ENCODE peak calls at places on chromosomes 13 and 19, in five cellular contexts. One of them, this sample, is unnamed.
A peak's percentile ranks its signal among the peaks of the same experiment; 100 is the strongest.

GRCh38 chr13:25901460-25902376 is 150.1 kb downstream of the SHISA2 start:
- DNase-seq in tibial nerve: no peak
- DNase-seq in HL-60: no peak
- DNase-seq in adrenal gland: no peak
- DNase-seq in choroid plexus epithelial cell: peak; percentile 96
- DNase-seq in this sample: peak; percentile 76

GRCh38 chr19:39224910-39225309 is 19.9 kb downstream of the IFNL3 start:
- DNase-seq in tibial nerve: no peak
- DNase-seq in HL-60: no peak
- DNase-seq in adrenal gland: no peak
- DNase-seq in choroid plexus epithelial cell: no peak
- DNase-seq in this sample: no peak

GRCh38 chr13:61531383-61532065 is 115.9 kb upstream of the PCDH20 start:
- DNase-seq in tibial nerve: no peak
- DNase-seq in HL-60: peak; percentile 17
- DNase-seq in adrenal gland: no peak
- DNase-seq in choroid plexus epithelial cell: no peak
- DNase-seq in this sample: no peak

GRCh38 chr19:45657520-45658163 is 10.4 kb upstream of the GIPR start:
- DNase-seq in tibial nerve: no peak
- DNase-seq in HL-60: no peak
- DNase-seq in adrenal gland: no peak
- DNase-seq in choroid plexus epithelial cell: no peak
- DNase-seq in this sample: no peak

GRCh38 chr13:112330479-112331407 is 45.4 kb upstream of the SPACA7 start:
- DNase-seq in tibial nerve: no peak
- DNase-seq in HL-60: no peak
- DNase-seq in adrenal gland: no peak
- DNase-seq in choroid plexus epithelial cell: no peak
- DNase-seq in this sample: no peak

GRCh38 chr13:78660130-78660857 is 1.3 kb upstream of the OBI1 start:
- DNase-seq in tibial nerve: no peak
- DNase-seq in HL-60: no peak
- DNase-seq in adrenal gland: peak; percentile 15
- DNase-seq in choroid plexus epithelial cell: peak; percentile 22
- DNase-seq in this sample: no peak

GRCh38 chr19:38834104-38834490 is 2.5 kb upstream of the ECH1 start:
- DNase-seq in tibial nerve: no peak
- DNase-seq in HL-60: no peak
- DNase-seq in adrenal gland: no peak
- DNase-seq in choroid plexus epithelial cell: no peak
- DNase-seq in this sample: no peak

GRCh38 chr19:47419037-47419783 is at the start of gene MEIS3:
- DNase-seq in tibial nerve: no peak
- DNase-seq in HL-60: no peak
- DNase-seq in adrenal gland: no peak
- DNase-seq in choroid plexus epithelial cell: no peak
- DNase-seq in this sample: no peak

GRCh38 chr19:47661571-47661970 is 51.7 kb upstream of the EHD2 start:
- DNase-seq in tibial nerve: no peak
- DNase-seq in HL-60: no peak
- DNase-seq in adrenal gland: no peak
- DNase-seq in choroid plexus epithelial cell: no peak
- DNase-seq in this sample: no peak

GRCh38 chr19:11137542-11138384 is 17.8 kb downstream of the SPC24 start:
- DNase-seq in tibial nerve: peak; percentile 75
- DNase-seq in HL-60: peak; percentile 41
- DNase-seq in adrenal gland: peak; percentile 87
- DNase-seq in choroid plexus epithelial cell: peak; percentile 92
- DNase-seq in this sample: peak; percentile 33

GRCh38 chr13:34156841-34157365 is 339.0 kb downstream of the RFC3 start:
- DNase-seq in tibial nerve: peak; percentile 16
- DNase-seq in HL-60: peak; percentile 20
- DNase-seq in adrenal gland: peak; percentile 91
- DNase-seq in choroid plexus epithelial cell: peak; percentile 97
- DNase-seq in this sample: no peak

GRCh38 chr19:35144600-35145436 is 1.8 kb downstream of the FXYD7 start:
- DNase-seq in tibial nerve: no peak
- DNase-seq in HL-60: no peak
- DNase-seq in adrenal gland: no peak
- DNase-seq in choroid plexus epithelial cell: no peak
- DNase-seq in this sample: no peak

GRCh38 chr13:59982631-59983382 is 180.9 kb downstream of the DIAPH3 start:
- DNase-seq in tibial nerve: no peak
- DNase-seq in HL-60: no peak
- DNase-seq in adrenal gland: no peak
- DNase-seq in choroid plexus epithelial cell: peak; percentile 53
- DNase-seq in this sample: no peak

GRCh38 chr13:95540848-95541247 is 11.7 kb upstream of the CLDN10 start:
- DNase-seq in tibial nerve: no peak
- DNase-seq in HL-60: no peak
- DNase-seq in adrenal gland: no peak
- DNase-seq in choroid plexus epithelial cell: no peak
- DNase-seq in this sample: no peak

GRCh38 chr19:41195675-41196497 is 2.9 kb downstream of the CYP2S1 start:
- DNase-seq in tibial nerve: no peak
- DNase-seq in HL-60: peak; percentile 52
- DNase-seq in adrenal gland: no peak
- DNase-seq in choroid plexus epithelial cell: peak; percentile 44
- DNase-seq in this sample: no peak

GRCh38 chr13:45339867-45340266 is 1.1 kb downstream of the TPT1 start:
- DNase-seq in tibial nerve: no peak
- DNase-seq in HL-60: no peak
- DNase-seq in adrenal gland: no peak
- DNase-seq in choroid plexus epithelial cell: no peak
- DNase-seq in this sample: no peak

DNA sequence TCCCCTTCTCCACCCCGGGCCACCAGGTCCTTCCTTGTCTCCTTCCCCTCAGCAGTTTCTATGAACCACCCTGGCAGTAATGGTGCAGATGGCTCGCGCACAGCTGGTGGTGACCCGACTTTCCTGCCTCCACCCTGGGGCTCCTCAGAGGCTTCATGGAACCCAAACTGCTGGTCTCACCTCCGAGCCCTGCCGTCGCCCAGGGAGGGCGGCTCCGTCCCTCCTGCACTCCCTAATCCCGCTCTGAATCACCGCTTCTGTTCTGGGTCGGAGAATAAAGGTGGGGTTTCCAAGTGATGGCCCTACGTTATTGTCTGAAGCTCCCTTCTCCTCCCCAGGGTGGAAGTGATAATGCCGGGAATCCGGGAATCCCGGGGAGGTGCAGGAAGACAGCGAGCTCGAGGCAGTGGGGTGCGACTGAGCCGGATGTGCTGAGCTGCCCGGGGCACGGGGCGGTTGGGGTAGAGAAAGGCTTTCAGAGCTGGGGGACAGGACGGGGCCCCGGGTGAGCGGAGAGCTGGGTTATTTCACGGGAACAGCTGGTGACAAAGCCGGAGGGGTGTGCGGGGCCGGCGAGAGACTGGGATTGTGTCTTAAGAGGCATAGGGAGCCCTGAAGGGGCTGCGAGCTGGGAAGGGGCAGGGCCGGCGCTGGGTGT is 711 bp downstream of the FUT2 start:
- DNase-seq in tibial nerve: no peak
- DNase-seq in HL-60: no peak
- DNase-seq in adrenal gland: no peak
- DNase-seq in choroid plexus epithelial cell: no peak
- DNase-seq in this sample: no peak
- H3K4me3 ChIP-seq in tibial nerve: no peak overlapping the region
- H3K4me3 ChIP-seq in HL-60: no peak overlapping the region
- H3K4me3 ChIP-seq in adrenal gland: no peak overlapping the region
- H3K4me3 ChIP-seq in choroid plexus epithelial cell: no peak overlapping the region
- H3K4me3 ChIP-seq in this sample: no peak overlapping the region

GRCh38 chr13:106565127-106565775 is 2.7 kb downstream of the ARGLU1 start:
- DNase-seq in tibial nerve: no peak
- DNase-seq in HL-60: no peak
- DNase-seq in adrenal gland: no peak
- DNase-seq in choroid plexus epithelial cell: no peak
- DNase-seq in this sample: no peak
- H3K4me3 ChIP-seq in tibial nerve: no peak overlapping the region
- H3K4me3 ChIP-seq in HL-60: peak overlapping the region; percentile 74
- H3K4me3 ChIP-seq in adrenal gland: no peak overlapping the region
- H3K4me3 ChIP-seq in choroid plexus epithelial cell: peak overlapping the region; percentile 15
- H3K4me3 ChIP-seq in this sample: peak overlapping the region; percentile 75

GRCh38 chr13:79870766-79871165 is 389.8 kb downstream of the NDFIP2 start:
- DNase-seq in tibial nerve: no peak
- DNase-seq in HL-60: no peak
- DNase-seq in adrenal gland: no peak
- DNase-seq in choroid plexus epithelial cell: no peak
- DNase-seq in this sample: no peak
- H3K4me3 ChIP-seq in tibial nerve: no peak overlapping the region
- H3K4me3 ChIP-seq in HL-60: no peak overlapping the region
- H3K4me3 ChIP-seq in adrenal gland: no peak overlapping the region
- H3K4me3 ChIP-seq in choroid plexus epithelial cell: no peak overlapping the region
- H3K4me3 ChIP-seq in this sample: no peak overlapping the region

GRCh38 chr19:18438331-18439024 is 545 bp upstream of the ISYNA1 start:
- DNase-seq in tibial nerve: no peak
- DNase-seq in HL-60: no peak
- DNase-seq in adrenal gland: peak; percentile 78
- DNase-seq in choroid plexus epithelial cell: peak; percentile 82
- DNase-seq in this sample: no peak
- H3K4me3 ChIP-seq in tibial nerve: peak overlapping the region; percentile 34
- H3K4me3 ChIP-seq in HL-60: no peak overlapping the region
- H3K4me3 ChIP-seq in adrenal gland: peak overlapping the region; percentile 40
- H3K4me3 ChIP-seq in choroid plexus epithelial cell: peak overlapping the region; percentile 81
- H3K4me3 ChIP-seq in this sample: no peak overlapping the region

DNA sequence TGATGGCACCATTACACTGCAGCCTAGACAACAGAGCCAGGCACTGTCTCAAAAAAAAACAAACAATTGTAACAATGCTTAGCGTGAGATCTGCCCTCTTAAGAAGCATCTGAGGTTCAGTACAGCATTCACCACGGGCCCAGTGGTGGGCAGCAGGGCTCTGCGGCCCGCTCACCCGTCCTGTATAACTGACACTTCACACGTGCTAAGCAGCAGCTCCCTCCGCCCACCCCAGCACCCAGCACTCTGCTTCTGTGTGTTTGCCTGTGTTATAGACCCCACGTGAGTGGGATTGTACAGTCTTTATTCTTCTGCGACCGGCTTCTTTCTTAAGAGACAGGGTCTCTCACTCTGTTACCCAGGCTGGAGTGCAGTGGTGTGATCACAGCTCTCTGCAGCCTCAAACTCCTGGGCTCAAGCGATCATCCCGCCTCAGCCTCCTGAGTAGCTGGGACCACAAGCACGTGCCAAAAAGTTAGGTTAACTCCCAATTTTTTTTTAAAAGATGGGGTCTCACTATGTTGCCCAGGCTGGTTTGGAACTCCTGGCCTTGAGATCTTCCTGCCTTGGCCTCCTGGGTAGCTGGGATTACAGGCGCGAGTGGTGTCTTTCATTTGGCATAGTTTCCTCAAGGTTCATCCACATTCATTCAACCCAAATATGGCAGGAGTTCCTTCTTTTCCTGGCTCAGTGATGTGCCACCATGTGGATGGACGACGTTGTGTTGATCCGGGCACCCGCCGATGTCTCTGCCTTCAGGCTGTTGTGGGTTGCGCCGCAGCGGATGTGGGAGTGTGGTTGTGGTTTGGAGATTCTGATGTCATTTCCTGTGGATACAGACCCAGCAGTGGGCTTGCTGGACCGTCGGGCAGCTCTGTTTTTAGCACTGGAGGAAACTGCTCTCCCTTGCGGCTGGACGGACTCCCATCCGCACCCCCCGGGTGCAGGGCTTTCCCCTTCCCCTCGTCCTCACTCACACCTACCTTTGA is 170.0 kb downstream of the KDM4B start:
- DNase-seq in tibial nerve: no peak
- DNase-seq in HL-60: peak; percentile 73
- DNase-seq in adrenal gland: peak; percentile 41
- DNase-seq in choroid plexus epithelial cell: peak; percentile 90
- DNase-seq in this sample: peak; percentile 87
- H3K4me3 ChIP-seq in tibial nerve: no peak overlapping the region
- H3K4me3 ChIP-seq in HL-60: no peak overlapping the region
- H3K4me3 ChIP-seq in adrenal gland: no peak overlapping the region
- H3K4me3 ChIP-seq in choroid plexus epithelial cell: no peak overlapping the region
- H3K4me3 ChIP-seq in this sample: no peak overlapping the region

GRCh38 chr13:51996660-51997059 is 14.6 kb downstream of the ATP7B start:
- DNase-seq in tibial nerve: no peak
- DNase-seq in HL-60: no peak
- DNase-seq in adrenal gland: no peak
- DNase-seq in choroid plexus epithelial cell: no peak
- DNase-seq in this sample: no peak

GRCh38 chr13:52001120-52001731 is 10.0 kb downstream of the ATP7B start:
- DNase-seq in tibial nerve: no peak
- DNase-seq in HL-60: no peak
- DNase-seq in adrenal gland: no peak
- DNase-seq in choroid plexus epithelial cell: peak; percentile 71
- DNase-seq in this sample: peak; percentile 33

GRCh38 chr13:51999525-51999924 is 11.7 kb downstream of the ATP7B start:
- DNase-seq in tibial nerve: no peak
- DNase-seq in HL-60: no peak
- DNase-seq in adrenal gland: no peak
- DNase-seq in choroid plexus epithelial cell: no peak
- DNase-seq in this sample: no peak

GRCh38 chr13:51997641-51998330 is 13.5 kb downstream of the ATP7B start:
- DNase-seq in tibial nerve: no peak
- DNase-seq in HL-60: no peak
- DNase-seq in adrenal gland: no peak
- DNase-seq in choroid plexus epithelial cell: peak; percentile 28
- DNase-seq in this sample: no peak

DNA sequence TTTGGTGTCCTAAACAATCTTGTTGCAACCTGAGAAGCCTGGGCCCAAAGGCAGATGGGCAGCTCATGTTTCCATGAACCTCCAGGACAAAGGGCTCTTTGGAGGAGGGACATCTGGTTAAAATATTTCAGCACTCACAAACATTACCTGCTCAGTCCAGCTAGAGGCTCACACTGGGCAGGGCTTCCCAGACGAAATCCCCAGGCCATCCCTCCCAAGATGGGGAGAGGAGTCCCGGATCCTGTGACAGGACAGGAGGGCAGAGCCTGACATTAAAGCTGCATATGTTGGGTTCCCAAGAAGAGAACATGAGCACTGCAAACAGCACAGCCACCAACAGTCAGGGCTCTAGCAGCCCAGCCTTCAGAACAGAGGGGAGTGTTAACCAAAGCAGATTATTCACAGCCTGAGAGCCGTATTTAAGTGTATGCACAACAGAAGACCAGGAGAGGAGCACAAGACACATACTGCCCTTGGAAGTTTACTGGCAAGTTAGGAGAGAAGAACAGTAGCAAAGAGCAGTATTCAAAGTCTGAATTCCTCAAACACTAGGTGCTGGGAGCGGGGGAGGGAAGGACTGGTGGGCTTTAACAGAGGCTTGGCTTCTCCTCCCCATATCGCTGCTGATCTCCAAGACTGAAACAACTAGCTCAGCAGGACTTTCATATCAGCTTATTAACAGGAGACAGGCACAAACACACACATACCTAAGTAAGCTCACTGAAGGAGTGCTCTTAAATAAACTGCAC is 12.4 kb downstream of the ATP7B start:
- DNase-seq in tibial nerve: no peak
- DNase-seq in HL-60: no peak
- DNase-seq in adrenal gland: no peak
- DNase-seq in choroid plexus epithelial cell: no peak
- DNase-seq in this sample: no peak
- H3K4me3 ChIP-seq in tibial nerve: no peak overlapping the region
- H3K4me3 ChIP-seq in HL-60: no peak overlapping the region
- H3K4me3 ChIP-seq in adrenal gland: no peak overlapping the region
- H3K4me3 ChIP-seq in choroid plexus epithelial cell: no peak overlapping the region
- H3K4me3 ChIP-seq in this sample: no peak overlapping the region

This sample was measured in CD8-positive, alpha-beta memory T cell.